ENCODE peak calls at places on chromosomes 1 and 21, in ten cellular contexts. One of them, this sample, is unnamed.

GRCh38 chr1:174408142-174408541 is 39.6 kb upstream of the GPR52 start:
- DNase-seq in AG04450: no peak
- DNase-seq in suprapubic skin: no peak
- DNase-seq in kidney epithelial cell: no peak
- DNase-seq in lower leg skin: no peak
- DNase-seq in cardiac fibroblast: no peak
- DNase-seq in heart right ventricle: no peak
- DNase-seq in left ventricle myocardium inferior: no peak
- DNase-seq in CD8-positive, alpha-beta T cell: no peak
- DNase-seq in fibroblast of mammary gland: peak
- DNase-seq in this sample: no peak

GRCh38 chr21:44322621-44323325 is 16.4 kb downstream of the CFAP410 start:
- DNase-seq in AG04450: no peak
- DNase-seq in suprapubic skin: no peak
- DNase-seq in kidney epithelial cell: no peak
- DNase-seq in lower leg skin: no peak
- DNase-seq in cardiac fibroblast: no peak
- DNase-seq in heart right ventricle: no peak
- DNase-seq in left ventricle myocardium inferior: no peak
- DNase-seq in CD8-positive, alpha-beta T cell: no peak
- DNase-seq in fibroblast of mammary gland: no peak
- DNase-seq in this sample: no peak

GRCh38 chr1:42949312-42950145 is 9.1 kb downstream of the SLC2A1 start:
- DNase-seq in AG04450: no peak
- DNase-seq in suprapubic skin: no peak
- DNase-seq in kidney epithelial cell: no peak
- DNase-seq in lower leg skin: no peak
- DNase-seq in cardiac fibroblast: no peak
- DNase-seq in heart right ventricle: no peak
- DNase-seq in left ventricle myocardium inferior: no peak
- DNase-seq in CD8-positive, alpha-beta T cell: no peak
- DNase-seq in fibroblast of mammary gland: no peak
- DNase-seq in this sample: no peak

GRCh38 chr21:32712043-32712442 is 15.8 kb downstream of the SYNJ1 start:
- DNase-seq in AG04450: no peak
- DNase-seq in suprapubic skin: no peak
- DNase-seq in kidney epithelial cell: no peak
- DNase-seq in lower leg skin: no peak
- DNase-seq in cardiac fibroblast: no peak
- DNase-seq in heart right ventricle: no peak
- DNase-seq in left ventricle myocardium inferior: no peak
- DNase-seq in CD8-positive, alpha-beta T cell: peak
- DNase-seq in fibroblast of mammary gland: no peak
- DNase-seq in this sample: no peak

GRCh38 chr1:82542766-82543165 is 742.0 kb downstream of the ADGRL2 start:
- DNase-seq in AG04450: no peak
- DNase-seq in suprapubic skin: no peak
- DNase-seq in kidney epithelial cell: no peak
- DNase-seq in lower leg skin: no peak
- DNase-seq in cardiac fibroblast: no peak
- DNase-seq in heart right ventricle: no peak
- DNase-seq in left ventricle myocardium inferior: no peak
- DNase-seq in CD8-positive, alpha-beta T cell: no peak
- DNase-seq in fibroblast of mammary gland: no peak
- DNase-seq in this sample: peak

GRCh38 chr1:88741413-88741812 is 57.3 kb downstream of the PKN2 start:
- DNase-seq in AG04450: no peak
- DNase-seq in suprapubic skin: no peak
- DNase-seq in kidney epithelial cell: no peak
- DNase-seq in lower leg skin: no peak
- DNase-seq in cardiac fibroblast: peak
- DNase-seq in heart right ventricle: no peak
- DNase-seq in left ventricle myocardium inferior: no peak
- DNase-seq in CD8-positive, alpha-beta T cell: no peak
- DNase-seq in fibroblast of mammary gland: peak
- DNase-seq in this sample: peak

GRCh38 chr1:9903801-9904527 is 6.1 kb downstream of the CTNNBIP1 start:
- DNase-seq in AG04450: no peak
- DNase-seq in suprapubic skin: no peak
- DNase-seq in kidney epithelial cell: no peak
- DNase-seq in lower leg skin: no peak
- DNase-seq in cardiac fibroblast: no peak
- DNase-seq in heart right ventricle: no peak
- DNase-seq in left ventricle myocardium inferior: no peak
- DNase-seq in CD8-positive, alpha-beta T cell: no peak
- DNase-seq in fibroblast of mammary gland: no peak
- DNase-seq in this sample: no peak

GRCh38 chr1:78619803-78620579 is at the start of gene IFI44L:
- DNase-seq in AG04450: peak
- DNase-seq in suprapubic skin: no peak
- DNase-seq in kidney epithelial cell: no peak
- DNase-seq in lower leg skin: peak
- DNase-seq in cardiac fibroblast: peak
- DNase-seq in heart right ventricle: peak
- DNase-seq in left ventricle myocardium inferior: peak
- DNase-seq in CD8-positive, alpha-beta T cell: peak
- DNase-seq in fibroblast of mammary gland: peak
- DNase-seq in this sample: peak

GRCh38 chr1:110210604-110211502 is 739 bp downstream of the KCNC4 start:
- DNase-seq in AG04450: no peak
- DNase-seq in suprapubic skin: peak
- DNase-seq in kidney epithelial cell: no peak
- DNase-seq in lower leg skin: peak
- DNase-seq in cardiac fibroblast: peak
- DNase-seq in heart right ventricle: peak
- DNase-seq in left ventricle myocardium inferior: peak
- DNase-seq in CD8-positive, alpha-beta T cell: peak
- DNase-seq in fibroblast of mammary gland: no peak
- DNase-seq in this sample: peak

GRCh38 chr1:221716713-221717490 is 25.0 kb downstream of the DUSP10 start:
- DNase-seq in AG04450: no peak
- DNase-seq in suprapubic skin: no peak
- DNase-seq in kidney epithelial cell: no peak
- DNase-seq in lower leg skin: no peak
- DNase-seq in cardiac fibroblast: no peak
- DNase-seq in heart right ventricle: no peak
- DNase-seq in left ventricle myocardium inferior: no peak
- DNase-seq in CD8-positive, alpha-beta T cell: no peak
- DNase-seq in fibroblast of mammary gland: no peak
- DNase-seq in this sample: no peak

DNA sequence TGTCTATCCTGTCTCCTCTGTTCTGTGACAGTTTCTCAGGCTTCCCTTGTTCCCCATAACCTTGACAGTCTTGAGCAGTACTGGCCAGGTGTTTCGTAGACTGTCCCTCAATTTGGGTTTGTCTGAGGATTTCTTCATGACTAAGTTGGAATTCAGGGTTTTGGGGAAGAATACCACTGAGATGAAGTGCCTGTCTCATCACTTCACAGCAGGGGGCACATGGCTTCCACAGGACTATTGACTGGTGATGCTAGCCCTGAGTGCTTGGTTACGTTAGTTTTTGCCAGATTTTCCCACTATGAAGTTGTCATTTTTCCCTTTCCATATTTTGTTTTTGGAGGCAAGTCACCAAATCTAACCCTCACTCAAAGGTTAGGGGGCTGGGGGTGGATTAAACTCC is 45.7 kb downstream of the CDCP2 start:
- DNase-seq in AG04450: no peak
- DNase-seq in suprapubic skin: no peak
- DNase-seq in kidney epithelial cell: no peak
- DNase-seq in lower leg skin: no peak
- DNase-seq in cardiac fibroblast: peak
- DNase-seq in heart right ventricle: no peak
- DNase-seq in left ventricle myocardium inferior: no peak
- DNase-seq in CD8-positive, alpha-beta T cell: no peak
- DNase-seq in fibroblast of mammary gland: peak
- DNase-seq in this sample: no peak
- TF ChIP-seq CTCF in AG04450: peak
- TF ChIP-seq CTCF in suprapubic skin: no peak
- TF ChIP-seq CTCF in kidney epithelial cell: peak
- TF ChIP-seq CTCF in lower leg skin: no peak
- TF ChIP-seq CTCF in cardiac fibroblast: peak
- TF ChIP-seq CTCF in heart right ventricle: no peak
- TF ChIP-seq CTCF in left ventricle myocardium inferior: peak
- TF ChIP-seq CTCF in CD8-positive, alpha-beta T cell: no peak
- TF ChIP-seq CTCF in fibroblast of mammary gland: peak
- TF ChIP-seq CTCF in this sample: peak

GRCh38 chr1:223135176-223135575 is 7.9 kb downstream of the TLR5 start:
- DNase-seq in AG04450: no peak
- DNase-seq in suprapubic skin: no peak
- DNase-seq in kidney epithelial cell: no peak
- DNase-seq in lower leg skin: peak
- DNase-seq in cardiac fibroblast: peak
- DNase-seq in heart right ventricle: no peak
- DNase-seq in left ventricle myocardium inferior: peak
- DNase-seq in CD8-positive, alpha-beta T cell: no peak
- DNase-seq in fibroblast of mammary gland: peak
- DNase-seq in this sample: peak

GRCh38 chr1:223136086-223136485 is 7.0 kb downstream of the TLR5 start:
- DNase-seq in AG04450: no peak
- DNase-seq in suprapubic skin: no peak
- DNase-seq in kidney epithelial cell: no peak
- DNase-seq in lower leg skin: peak
- DNase-seq in cardiac fibroblast: no peak
- DNase-seq in heart right ventricle: no peak
- DNase-seq in left ventricle myocardium inferior: no peak
- DNase-seq in CD8-positive, alpha-beta T cell: no peak
- DNase-seq in fibroblast of mammary gland: no peak
- DNase-seq in this sample: no peak

GRCh38 chr1:223137402-223138100 is 5.5 kb downstream of the TLR5 start:
- DNase-seq in AG04450: no peak
- DNase-seq in suprapubic skin: no peak
- DNase-seq in kidney epithelial cell: no peak
- DNase-seq in lower leg skin: peak
- DNase-seq in cardiac fibroblast: peak
- DNase-seq in heart right ventricle: no peak
- DNase-seq in left ventricle myocardium inferior: no peak
- DNase-seq in CD8-positive, alpha-beta T cell: no peak
- DNase-seq in fibroblast of mammary gland: peak
- DNase-seq in this sample: peak

GRCh38 chr1:223133301-223133823 is 9.7 kb downstream of the TLR5 start:
- DNase-seq in AG04450: no peak
- DNase-seq in suprapubic skin: no peak
- DNase-seq in kidney epithelial cell: no peak
- DNase-seq in lower leg skin: peak
- DNase-seq in cardiac fibroblast: no peak
- DNase-seq in heart right ventricle: no peak
- DNase-seq in left ventricle myocardium inferior: no peak
- DNase-seq in CD8-positive, alpha-beta T cell: no peak
- DNase-seq in fibroblast of mammary gland: no peak
- DNase-seq in this sample: no peak

DNA sequence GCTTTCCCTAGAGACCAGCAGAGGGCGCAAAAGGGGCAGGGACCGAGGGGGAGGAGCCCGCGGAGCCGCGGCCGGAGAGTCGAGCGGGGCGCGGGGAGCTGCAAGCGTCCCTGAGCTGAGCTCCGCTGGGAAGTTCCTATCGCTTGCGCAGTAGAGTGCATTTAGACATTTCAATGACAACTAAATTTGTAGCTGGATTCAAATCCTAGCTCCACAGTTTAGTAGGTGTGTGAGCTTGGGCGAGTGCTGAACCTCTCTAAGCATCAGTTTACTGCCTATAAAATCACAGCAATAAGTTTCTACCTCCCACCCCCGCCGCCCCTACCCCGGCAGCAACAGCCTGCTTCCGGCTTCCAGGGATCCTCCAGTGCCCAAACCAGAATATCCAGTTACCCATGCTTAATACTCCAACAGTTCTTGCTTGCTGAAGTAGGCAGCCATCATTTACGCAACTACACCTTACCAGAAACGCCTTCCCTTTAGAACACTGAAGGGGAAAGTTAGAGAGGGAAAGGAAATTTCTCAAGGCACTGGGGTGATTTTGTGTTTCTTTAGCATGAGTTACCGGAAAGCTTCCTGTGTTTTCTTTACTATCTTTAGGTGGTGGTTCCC is 9.1 kb downstream of the TLR5 start:
- DNase-seq in AG04450: peak
- DNase-seq in suprapubic skin: peak
- DNase-seq in kidney epithelial cell: no peak
- DNase-seq in lower leg skin: peak
- DNase-seq in cardiac fibroblast: peak
- DNase-seq in heart right ventricle: peak
- DNase-seq in left ventricle myocardium inferior: peak
- DNase-seq in CD8-positive, alpha-beta T cell: peak
- DNase-seq in fibroblast of mammary gland: peak
- DNase-seq in this sample: peak
- H3K4me3 ChIP-seq in AG04450: peak
- H3K4me3 ChIP-seq in suprapubic skin: peak
- H3K4me3 ChIP-seq in kidney epithelial cell: peak
- H3K4me3 ChIP-seq in lower leg skin: no peak
- H3K4me3 ChIP-seq in cardiac fibroblast: peak
- H3K4me3 ChIP-seq in heart right ventricle: peak
- H3K4me3 ChIP-seq in left ventricle myocardium inferior: peak
- H3K4me3 ChIP-seq in CD8-positive, alpha-beta T cell: peak
- H3K4me3 ChIP-seq in fibroblast of mammary gland: peak
- H3K4me3 ChIP-seq in this sample: peak

DNA sequence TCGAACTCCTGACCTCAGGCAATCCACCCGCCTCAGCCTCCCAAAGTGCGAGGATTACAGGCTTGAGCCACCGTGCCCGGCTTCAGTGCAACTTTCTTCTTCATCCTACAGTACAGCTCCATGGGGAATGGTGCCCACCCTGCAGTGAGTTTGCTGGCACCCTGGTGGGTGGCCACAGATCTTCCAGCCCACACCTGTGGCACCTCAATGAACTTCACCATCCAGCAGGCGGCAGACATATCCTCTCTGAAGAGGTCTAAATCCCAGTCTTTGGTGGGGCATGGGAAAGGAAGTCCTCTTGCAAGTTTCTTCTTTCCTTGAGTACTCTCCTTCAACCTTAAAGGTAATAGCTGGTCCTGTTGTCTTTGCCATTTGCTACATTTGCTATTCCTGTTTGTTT is 18.1 kb upstream of the ZBTB8A start:
- DNase-seq in AG04450: no peak
- DNase-seq in suprapubic skin: no peak
- DNase-seq in kidney epithelial cell: no peak
- DNase-seq in lower leg skin: no peak
- DNase-seq in cardiac fibroblast: no peak
- DNase-seq in heart right ventricle: no peak
- DNase-seq in left ventricle myocardium inferior: no peak
- DNase-seq in CD8-positive, alpha-beta T cell: no peak
- DNase-seq in fibroblast of mammary gland: no peak
- DNase-seq in this sample: no peak
- TF ChIP-seq CTCF in AG04450: no peak
- TF ChIP-seq CTCF in suprapubic skin: no peak
- TF ChIP-seq CTCF in kidney epithelial cell: no peak
- TF ChIP-seq CTCF in lower leg skin: no peak
- TF ChIP-seq CTCF in cardiac fibroblast: no peak
- TF ChIP-seq CTCF in heart right ventricle: no peak
- TF ChIP-seq CTCF in left ventricle myocardium inferior: no peak
- TF ChIP-seq CTCF in CD8-positive, alpha-beta T cell: no peak
- TF ChIP-seq CTCF in fibroblast of mammary gland: no peak
- TF ChIP-seq CTCF in this sample: no peak

DNA sequence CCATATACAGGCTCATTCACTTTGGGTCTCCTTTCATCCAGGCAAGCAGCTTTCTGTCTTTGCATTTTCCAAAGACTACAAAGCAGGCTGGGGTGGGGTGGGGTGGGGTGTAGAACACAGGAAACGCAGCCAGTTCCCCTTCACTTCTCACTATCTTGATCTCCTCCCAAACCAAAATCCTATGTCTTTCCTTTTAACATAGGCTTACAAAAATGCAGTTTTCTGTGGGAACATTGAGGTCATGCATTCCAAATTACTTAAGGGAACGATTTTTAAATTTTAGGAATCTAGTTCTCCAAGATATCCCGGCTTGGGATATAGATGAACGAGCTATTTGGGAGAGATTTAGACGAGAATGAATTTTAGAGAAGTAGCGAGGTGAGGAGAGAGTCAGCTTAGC is 948 bp upstream of the STX12 start:
- DNase-seq in AG04450: no peak
- DNase-seq in suprapubic skin: no peak
- DNase-seq in kidney epithelial cell: no peak
- DNase-seq in lower leg skin: no peak
- DNase-seq in cardiac fibroblast: peak
- DNase-seq in heart right ventricle: no peak
- DNase-seq in left ventricle myocardium inferior: no peak
- DNase-seq in CD8-positive, alpha-beta T cell: no peak
- DNase-seq in fibroblast of mammary gland: peak
- DNase-seq in this sample: peak
- H3K4me3 ChIP-seq in AG04450: peak
- H3K4me3 ChIP-seq in suprapubic skin: peak
- H3K4me3 ChIP-seq in kidney epithelial cell: no peak
- H3K4me3 ChIP-seq in lower leg skin: no peak
- H3K4me3 ChIP-seq in cardiac fibroblast: no peak
- H3K4me3 ChIP-seq in heart right ventricle: peak
- H3K4me3 ChIP-seq in left ventricle myocardium inferior: peak
- H3K4me3 ChIP-seq in CD8-positive, alpha-beta T cell: peak
- H3K4me3 ChIP-seq in fibroblast of mammary gland: peak
- H3K4me3 ChIP-seq in this sample: peak

This sample was measured in fibroblast of the aortic adventitia.